ENCODE peak calls at places on chromosomes 2 and 18, in four cellular contexts. U, I, D and S are unnamed samples.

GRCh38 chr18:78796693-78797455 is 182.7 kb upstream of the SALL3 start:
- DNase-seq in U (no peak), I (peak), D (peak), S (no peak)

GRCh38 chr2:94875820-94876522 is 4.7 kb downstream of the TEKT4 start:
- DNase-seq in U (no peak), I (no peak), D (peak), S (no peak)

GRCh38 chr2:125398738-125399473 is 1257.1 kb upstream of the GYPC start:
- DNase-seq in D (no peak), I (no peak), U (no peak), S (no peak)

GRCh38 chr2:229980440-229981184 is 58.3 kb downstream of the FBXO36 start:
- DNase-seq in U (peak), I (peak), D (no peak), S (peak)

GRCh38 chr2:177759443-177759842 is 313.1 kb downstream of the PDE11A start:
- DNase-seq in U (no peak), D (no peak), I (no peak), S (no peak)

GRCh38 chr2:232929303-232930123 is 59.4 kb downstream of the SNORC start:
- DNase-seq in D (no peak), U (no peak), I (no peak), S (no peak)

GRCh38 chr18:59988098-59988706 is 88.4 kb downstream of the PMAIP1 start:
- DNase-seq in I (no peak), D (no peak), U (peak), S (no peak)

GRCh38 chr18:74507120-74507881 is 11.1 kb downstream of the CNDP2 start:
- DNase-seq in D (no peak), I (no peak), U (no peak), S (no peak)

GRCh38 chr18:3441290-3441689 is 8.7 kb upstream of the TGIF1 start:
- DNase-seq in I (no peak), D (no peak), U (peak), S (no peak)

GRCh38 chr2:62687644-62688043 is 17.9 kb upstream of the EHBP1 start:
- DNase-seq in U (no peak), I (no peak), D (no peak), S (no peak)

GRCh38 chr2:183010112-183010511 is 28.1 kb downstream of the NCKAP1 start:
- DNase-seq in U (peak), D (no peak), I (no peak), S (no peak)

GRCh38 chr2:132439703-132440398 is 23.2 kb downstream of the GPR39 start:
- DNase-seq in I (no peak), D (no peak), U (no peak), S (no peak)

GRCh38 chr2:36562973-36563532 is 34.9 kb downstream of the FEZ2 start:
- DNase-seq in I (no peak), U (peak), D (no peak), S (no peak)

GRCh38 chr18:45251236-45251635 is 364.0 kb upstream of the SLC14A2 start:
- DNase-seq in D (no peak), I (no peak), U (no peak), S (no peak)

GRCh38 chr18:45774065-45774521 is 50.1 kb downstream of the SLC14A1 start:
- DNase-seq in D (no peak), U (no peak), I (no peak), S (no peak)

GRCh38 chr18:7221424-7222155 is 9.3 kb upstream of the LRRC30 start:
- DNase-seq in I (no peak), U (peak), D (no peak), S (peak)

GRCh38 chr2:217685255-217685605 is 317.6 kb downstream of the TNS1 start:
- DNase-seq in I (peak), D (peak), U (no peak), S (peak)

GRCh38 chr2:151237422-151238012 is 24.1 kb downstream of the RBM43 start:
- DNase-seq in I (no peak), U (peak), D (no peak), S (no peak)

GRCh38 chr18:48829443-48830149 is 121.2 kb downstream of the SMAD7 start:
- DNase-seq in U (no peak), I (peak), D (peak), S (no peak)